ENCODE peak calls at places on chromosomes 13 and 19, in nine cellular contexts. One of them, this sample, is unnamed.

GRCh38 chr13:35554972-35555623 is 78.6 kb upstream of the MAB21L1 start:
- DNase-seq in astrocyte of the cerebellum: no peak
- DNase-seq in memory B cell: no peak
- DNase-seq in posterior cingulate gyrus: no peak
- DNase-seq in NCI-H510A: no peak
- DNase-seq in NCI-H460: no peak
- DNase-seq in Right ventricle myocardium superior: no peak
- DNase-seq in stomach: no peak
- DNase-seq in GDM1: no peak
- DNase-seq in this sample: no peak

GRCh38 chr19:57348136-57348535 is 2.9 kb upstream of the ZNF304 start:
- DNase-seq in astrocyte of the cerebellum: no peak
- DNase-seq in memory B cell: no peak
- DNase-seq in posterior cingulate gyrus: no peak
- DNase-seq in NCI-H510A: no peak
- DNase-seq in NCI-H460: no peak
- DNase-seq in Right ventricle myocardium superior: no peak
- DNase-seq in stomach: no peak
- DNase-seq in GDM1: no peak
- DNase-seq in this sample: no peak

GRCh38 chr13:21012841-21013681 is 48.3 kb downstream of the LATS2 start:
- DNase-seq in astrocyte of the cerebellum: no peak
- DNase-seq in memory B cell: no peak
- DNase-seq in posterior cingulate gyrus: no peak
- DNase-seq in NCI-H510A: no peak
- DNase-seq in NCI-H460: no peak
- DNase-seq in Right ventricle myocardium superior: no peak
- DNase-seq in stomach: no peak
- DNase-seq in GDM1: no peak
- DNase-seq in this sample: peak

GRCh38 chr19:1952635-1953034 is 11.7 kb downstream of the CSNK1G2 start:
- DNase-seq in astrocyte of the cerebellum: no peak
- DNase-seq in memory B cell: no peak
- DNase-seq in posterior cingulate gyrus: no peak
- DNase-seq in NCI-H510A: no peak
- DNase-seq in NCI-H460: no peak
- DNase-seq in Right ventricle myocardium superior: no peak
- DNase-seq in stomach: no peak
- DNase-seq in GDM1: no peak
- DNase-seq in this sample: no peak

GRCh38 chr19:35048911-35049411 is 7.4 kb downstream of the HPN start:
- DNase-seq in astrocyte of the cerebellum: no peak
- DNase-seq in memory B cell: no peak
- DNase-seq in posterior cingulate gyrus: peak
- DNase-seq in NCI-H510A: no peak
- DNase-seq in NCI-H460: no peak
- DNase-seq in Right ventricle myocardium superior: peak
- DNase-seq in stomach: peak
- DNase-seq in GDM1: no peak
- DNase-seq in this sample: no peak

GRCh38 chr13:61765940-61766666 is 350.5 kb upstream of the PCDH20 start:
- DNase-seq in astrocyte of the cerebellum: no peak
- DNase-seq in memory B cell: no peak
- DNase-seq in posterior cingulate gyrus: no peak
- DNase-seq in NCI-H510A: no peak
- DNase-seq in NCI-H460: no peak
- DNase-seq in Right ventricle myocardium superior: no peak
- DNase-seq in stomach: no peak
- DNase-seq in GDM1: no peak
- DNase-seq in this sample: no peak

GRCh38 chr19:32603961-32604360 is 23.0 kb downstream of the PDCD5 start:
- DNase-seq in astrocyte of the cerebellum: no peak
- DNase-seq in memory B cell: no peak
- DNase-seq in posterior cingulate gyrus: no peak
- DNase-seq in NCI-H510A: no peak
- DNase-seq in NCI-H460: no peak
- DNase-seq in Right ventricle myocardium superior: no peak
- DNase-seq in stomach: no peak
- DNase-seq in GDM1: no peak
- DNase-seq in this sample: no peak

GRCh38 chr19:567296-567900 is 5.0 kb upstream of the BSG start:
- DNase-seq in astrocyte of the cerebellum: no peak
- DNase-seq in memory B cell: no peak
- DNase-seq in posterior cingulate gyrus: no peak
- DNase-seq in NCI-H510A: no peak
- DNase-seq in NCI-H460: no peak
- DNase-seq in Right ventricle myocardium superior: no peak
- DNase-seq in stomach: no peak
- DNase-seq in GDM1: no peak
- DNase-seq in this sample: no peak

GRCh38 chr19:855566-856120 is 3.5 kb downstream of the ELANE start:
- DNase-seq in astrocyte of the cerebellum: no peak
- DNase-seq in memory B cell: no peak
- DNase-seq in posterior cingulate gyrus: no peak
- DNase-seq in NCI-H510A: no peak
- DNase-seq in NCI-H460: no peak
- DNase-seq in Right ventricle myocardium superior: no peak
- DNase-seq in stomach: no peak
- DNase-seq in GDM1: no peak
- DNase-seq in this sample: no peak

GRCh38 chr19:1045247-1045603 is 5.3 kb downstream of the ABCA7 start:
- DNase-seq in astrocyte of the cerebellum: no peak
- DNase-seq in memory B cell: peak
- DNase-seq in posterior cingulate gyrus: no peak
- DNase-seq in NCI-H510A: no peak
- DNase-seq in NCI-H460: peak
- DNase-seq in Right ventricle myocardium superior: no peak
- DNase-seq in stomach: peak
- DNase-seq in GDM1: peak
- DNase-seq in this sample: no peak

GRCh38 chr13:95073826-95074345 is 227.4 kb downstream of the ABCC4 start:
- DNase-seq in astrocyte of the cerebellum: no peak
- DNase-seq in memory B cell: no peak
- DNase-seq in posterior cingulate gyrus: no peak
- DNase-seq in NCI-H510A: no peak
- DNase-seq in NCI-H460: no peak
- DNase-seq in Right ventricle myocardium superior: no peak
- DNase-seq in stomach: no peak
- DNase-seq in GDM1: no peak
- DNase-seq in this sample: no peak

GRCh38 chr19:52991021-52991420 is 22.7 kb upstream of the ERVV-1 start:
- DNase-seq in astrocyte of the cerebellum: no peak
- DNase-seq in memory B cell: no peak
- DNase-seq in posterior cingulate gyrus: no peak
- DNase-seq in NCI-H510A: no peak
- DNase-seq in NCI-H460: no peak
- DNase-seq in Right ventricle myocardium superior: no peak
- DNase-seq in stomach: no peak
- DNase-seq in GDM1: no peak
- DNase-seq in this sample: no peak

GRCh38 chr19:12783226-12783848 is 7.9 kb upstream of the JUNB start:
- DNase-seq in astrocyte of the cerebellum: no peak
- DNase-seq in memory B cell: no peak
- DNase-seq in posterior cingulate gyrus: no peak
- DNase-seq in NCI-H510A: no peak
- DNase-seq in NCI-H460: no peak
- DNase-seq in Right ventricle myocardium superior: no peak
- DNase-seq in stomach: no peak
- DNase-seq in GDM1: peak
- DNase-seq in this sample: no peak

GRCh38 chr13:102487330-102487729 is 85.5 kb upstream of the FGF14 start:
- DNase-seq in astrocyte of the cerebellum: no peak
- DNase-seq in memory B cell: no peak
- DNase-seq in posterior cingulate gyrus: peak
- DNase-seq in NCI-H510A: no peak
- DNase-seq in NCI-H460: no peak
- DNase-seq in Right ventricle myocardium superior: no peak
- DNase-seq in stomach: no peak
- DNase-seq in GDM1: no peak
- DNase-seq in this sample: no peak

GRCh38 chr19:39430675-39431593 is 4.8 kb downstream of the RPS16 start:
- DNase-seq in astrocyte of the cerebellum: peak
- DNase-seq in memory B cell: no peak
- DNase-seq in posterior cingulate gyrus: no peak
- DNase-seq in NCI-H510A: peak
- DNase-seq in NCI-H460: peak
- DNase-seq in Right ventricle myocardium superior: no peak
- DNase-seq in stomach: no peak
- DNase-seq in GDM1: no peak
- DNase-seq in this sample: peak

GRCh38 chr13:24742986-24743385 is 21.0 kb upstream of the RNF17 start:
- DNase-seq in astrocyte of the cerebellum: no peak
- DNase-seq in memory B cell: no peak
- DNase-seq in posterior cingulate gyrus: no peak
- DNase-seq in NCI-H510A: no peak
- DNase-seq in NCI-H460: no peak
- DNase-seq in Right ventricle myocardium superior: no peak
- DNase-seq in stomach: no peak
- DNase-seq in GDM1: no peak
- DNase-seq in this sample: no peak